ENCODE peak calls at places on chromosomes 3 and 15, in ten cellular contexts. H is esophagus squamous epithelium; N is aorta; X is HFF-Myc; P is SJSA1; M is endodermal cell; S is AG04450; C is AG09309; U is psoas muscle; O is CD8-positive, alpha-beta memory T cell. V is an unnamed sample.

GRCh38 chr3:28317438-28318022 is 31.0 kb upstream of the ZCWPW2 start:
- DNase-seq in H (no peak), N (no peak), X (no peak), P (no peak), M (no peak), S (no peak), C (no peak), U (no peak), O (peak; percentile 54), V (no peak)

GRCh38 chr3:43369404-43370345 is 83.3 kb downstream of the SNRK start:
- DNase-seq in H (no peak), N (no peak), X (no peak), P (no peak), M (no peak), S (no peak), C (no peak), U (peak; percentile 74), O (no peak), V (no peak)

GRCh38 chr3:4963669-4964589 is 15.3 kb upstream of the BHLHE40 start:
- DNase-seq in H (no peak), N (no peak), X (no peak), P (no peak), M (no peak), S (no peak), C (no peak), U (no peak), O (no peak), V (no peak)

GRCh38 chr15:52102468-52102867 is 10.1 kb downstream of the BCL2L10 start:
- DNase-seq in H (no peak), N (no peak), X (no peak), P (no peak), M (peak; percentile 31), S (peak; percentile 73), C (no peak), U (no peak), O (no peak), V (peak; percentile 87)

GRCh38 chr15:58568157-58568571 is 136.4 kb downstream of the LIPC start:
- DNase-seq in H (no peak), N (no peak), X (no peak), P (no peak), M (no peak), S (no peak), C (no peak), U (no peak), O (no peak), V (no peak)

GRCh38 chr3:102471001-102471400 is 36.2 kb downstream of the ZPLD1 start:
- DNase-seq in H (no peak), N (no peak), X (no peak), P (no peak), M (peak; percentile 86), S (no peak), C (no peak), U (no peak), O (no peak), V (no peak)

GRCh38 chr3:66989241-66989640 is 8.9 kb upstream of the KBTBD8 start:
- DNase-seq in H (no peak), N (no peak), X (no peak), P (no peak), M (no peak), S (no peak), C (no peak), U (no peak), O (no peak), V (no peak)

GRCh38 chr15:82952156-82953081 is at the start of gene HOMER2:
- DNase-seq in H (no peak), N (peak; percentile 76), X (no peak), P (no peak), M (peak; percentile 81), S (no peak), C (no peak), U (peak; percentile 66), O (no peak), V (no peak)

GRCh38 chr15:83559310-83559966 is 94.5 kb upstream of the ADAMTSL3 start:
- DNase-seq in H (no peak), N (no peak), X (peak; percentile 64), P (no peak), M (peak; percentile 89), S (peak; percentile 30), C (peak; percentile 13), U (no peak), O (peak; percentile 11), V (peak; percentile 43)

GRCh38 chr3:69386535-69387385 is 872 bp upstream of the FRMD4B start:
- DNase-seq in H (no peak), N (no peak), X (no peak), P (no peak), M (peak; percentile 65), S (no peak), C (no peak), U (no peak), O (no peak), V (no peak)

GRCh38 chr3:43162573-43163084 is 56.8 kb upstream of the POMGNT2 start:
- DNase-seq in H (no peak), N (no peak), X (no peak), P (no peak), M (peak; percentile 60), S (no peak), C (no peak), U (no peak), O (peak; percentile 67), V (no peak)

GRCh38 chr3:196127308-196128040 is 45.6 kb upstream of the TFRC start:
- DNase-seq in H (no peak), N (no peak), X (no peak), P (no peak), M (peak; percentile 78), S (no peak), C (no peak), U (peak; percentile 26), O (peak; percentile 38), V (no peak)

GRCh38 chr15:88658070-88658965 is 19.5 kb downstream of the ISG20 start:
- DNase-seq in H (no peak), N (no peak), X (no peak), P (no peak), M (no peak), S (no peak), C (no peak), U (no peak), O (no peak), V (no peak)

GRCh38 chr3:119239421-119239820 is 1.3 kb downstream of the B4GALT4 start:
- DNase-seq in H (no peak), N (no peak), X (no peak), P (no peak), M (no peak), S (no peak), C (no peak), U (no peak), O (no peak), V (no peak)
- H3K4me3 ChIP-seq in H (peak overlapping the region; percentile 79), N (peak overlapping the region; percentile 70), X (peak overlapping the region; percentile 66), P (peak overlapping the region; percentile 73), M (peak overlapping the region; percentile 98), S (peak overlapping the region; percentile 84), C (peak overlapping the region; percentile 80), U (peak overlapping the region; percentile 89), O (peak overlapping the region; percentile 69), V (peak overlapping the region; percentile 70)

DNA sequence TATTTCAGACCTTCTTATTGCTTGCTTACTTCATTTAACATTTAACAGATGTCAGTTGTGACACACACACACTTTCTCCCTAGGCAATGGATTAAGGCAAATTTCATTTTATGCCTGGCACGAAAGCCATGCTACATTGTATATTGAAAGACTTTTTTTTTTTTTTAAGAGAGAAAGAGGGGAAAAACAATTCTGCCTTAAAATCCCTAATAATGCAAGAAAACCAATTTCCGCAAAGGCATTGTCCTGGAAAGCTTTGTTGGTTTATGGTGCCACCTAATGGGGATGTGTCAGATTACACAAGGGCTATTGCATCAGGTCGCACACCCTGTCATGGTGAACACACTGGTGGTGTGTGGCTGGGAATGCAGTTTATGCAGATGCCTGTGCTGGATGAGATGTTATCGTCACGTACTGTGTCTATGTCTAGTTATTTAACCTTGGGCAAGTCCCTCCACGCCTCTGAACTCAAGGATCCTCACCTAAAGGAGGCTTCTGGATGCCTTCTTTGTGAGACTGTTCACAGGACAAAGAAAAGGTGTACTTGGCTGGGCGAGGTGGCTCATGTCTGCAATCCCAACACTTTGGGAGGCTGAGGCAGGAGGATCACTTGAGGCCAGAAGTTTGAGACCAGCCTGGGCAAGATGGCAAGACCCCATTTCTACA is 37.3 kb upstream of the RFTN1 start:
- DNase-seq in H (peak; percentile 1), N (no peak), X (peak; percentile 84), P (peak; percentile 69), M (peak; percentile 94), S (peak; percentile 69), C (peak; percentile 62), U (peak; percentile 60), O (peak; percentile 71), V (peak; percentile 56)
- H3K4me3 ChIP-seq in H (no peak overlapping the region), N (no peak overlapping the region), X (no peak overlapping the region), P (no peak overlapping the region), M (no peak overlapping the region), S (no peak overlapping the region), C (no peak overlapping the region), U (no peak overlapping the region), O (no peak overlapping the region), V (peak overlapping the region; percentile 10)

DNA sequence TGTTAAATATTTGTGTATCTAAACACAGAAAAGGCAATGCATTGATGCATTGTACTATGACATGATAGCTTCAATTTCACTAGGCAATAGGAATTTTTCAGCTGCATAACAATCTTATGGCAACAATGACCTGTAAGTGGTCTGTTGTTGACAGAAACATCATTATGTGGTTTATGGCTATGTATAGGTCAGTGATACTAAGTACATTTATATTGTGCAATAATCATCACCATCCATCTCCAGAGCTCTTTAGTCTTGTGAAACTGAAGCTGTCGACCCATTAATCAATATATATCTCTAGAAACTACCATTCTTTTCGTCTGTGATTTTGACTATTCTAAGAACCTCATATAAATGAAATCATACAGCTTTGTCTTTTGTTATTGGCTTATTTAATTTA is 200.1 kb upstream of the ZNF717 start:
- DNase-seq in H (no peak), N (no peak), X (no peak), P (no peak), M (no peak), S (no peak), C (no peak), U (no peak), O (no peak), V (peak; percentile 30)
- H3K4me3 ChIP-seq in H (no peak overlapping the region), N (no peak overlapping the region), X (no peak overlapping the region), P (no peak overlapping the region), M (no peak overlapping the region), S (no peak overlapping the region), C (no peak overlapping the region), U (no peak overlapping the region), O (no peak overlapping the region), V (no peak overlapping the region)

GRCh38 chr3:156594229-156594683 is 39.3 kb upstream of the SSR3 start:
- DNase-seq in H (no peak), N (no peak), X (no peak), P (no peak), M (no peak), S (no peak), C (no peak), U (no peak), O (no peak), V (no peak)

GRCh38 chr3:156598413-156598812 is 43.5 kb upstream of the SSR3 start:
- DNase-seq in H (no peak), N (no peak), X (no peak), P (no peak), M (no peak), S (no peak), C (no peak), U (no peak), O (no peak), V (no peak)

GRCh38 chr3:156599061-156599460 is 44.1 kb upstream of the SSR3 start:
- DNase-seq in H (no peak), N (no peak), X (no peak), P (no peak), M (no peak), S (no peak), C (no peak), U (no peak), O (no peak), V (no peak)

GRCh38 chr3:156599475-156599874 is 44.6 kb upstream of the SSR3 start:
- DNase-seq in H (no peak), N (no peak), X (no peak), P (no peak), M (peak; percentile 68), S (no peak), C (no peak), U (no peak), O (no peak), V (no peak)

GRCh38 chr3:156593814-156594213 is 38.9 kb upstream of the SSR3 start:
- DNase-seq in H (no peak), N (no peak), X (no peak), P (no peak), M (no peak), S (no peak), C (no peak), U (no peak), O (no peak), V (no peak)
- H3K4me3 ChIP-seq in H (no peak overlapping the region), N (no peak overlapping the region), X (no peak overlapping the region), P (no peak overlapping the region), M (no peak overlapping the region), S (no peak overlapping the region), C (no peak overlapping the region), U (no peak overlapping the region), O (no peak overlapping the region), V (no peak overlapping the region)